ENCODE peak calls at places on chromosomes 4 and X, in six cellular contexts. A is gastrocnemius medialis; T is CD4-positive, alpha-beta memory T cell; U is H1; I is CD8-positive, alpha-beta T cell; L is astrocyte. G is an unnamed sample.

GRCh38 chrX:142036111-142036510 is 132.4 kb downstream of the MAGEC1 start:
- DNase-seq in L (peak; percentile 48), U (no peak), I (no peak), T (no peak), A (no peak), G (no peak)

GRCh38 chr4:76590847-76591281 is 155.8 kb downstream of the SHROOM3 start:
- DNase-seq in L (peak; percentile 82), A (no peak), I (no peak), U (no peak), T (no peak), G (no peak)

GRCh38 chr4:154049457-154050181 is 260.7 kb upstream of the SFRP2 start:
- DNase-seq in U (peak; percentile 65), T (no peak), A (peak; percentile 39), I (no peak), L (peak; percentile 39), G (no peak)

GRCh38 chrX:19798423-19798822 is 89.0 kb downstream of the SH3KBP1 start:
- DNase-seq in I (no peak), A (no peak), L (no peak), U (no peak), T (no peak), G (no peak)

GRCh38 chrX:118807151-118808017 is 16.2 kb upstream of the ZCCHC12 start:
- DNase-seq in L (peak; percentile 18), U (no peak), A (peak; percentile 29), I (no peak), T (peak; percentile 20), G (no peak)

GRCh38 chr4:77773101-77773500 is 46.1 kb downstream of the CNOT6L start:
- DNase-seq in I (no peak), L (no peak), A (no peak), U (no peak), T (no peak), G (no peak)

GRCh38 chr4:90660672-90661071 is 533.5 kb downstream of the CCSER1 start:
- DNase-seq in L (no peak), T (no peak), U (no peak), I (no peak), A (no peak), G (no peak)

GRCh38 chr4:72496119-72496518 is 72.9 kb downstream of the ADAMTS3 start:
- DNase-seq in L (peak; percentile 33), T (no peak), A (no peak), U (no peak), I (no peak), G (no peak)

DNA sequence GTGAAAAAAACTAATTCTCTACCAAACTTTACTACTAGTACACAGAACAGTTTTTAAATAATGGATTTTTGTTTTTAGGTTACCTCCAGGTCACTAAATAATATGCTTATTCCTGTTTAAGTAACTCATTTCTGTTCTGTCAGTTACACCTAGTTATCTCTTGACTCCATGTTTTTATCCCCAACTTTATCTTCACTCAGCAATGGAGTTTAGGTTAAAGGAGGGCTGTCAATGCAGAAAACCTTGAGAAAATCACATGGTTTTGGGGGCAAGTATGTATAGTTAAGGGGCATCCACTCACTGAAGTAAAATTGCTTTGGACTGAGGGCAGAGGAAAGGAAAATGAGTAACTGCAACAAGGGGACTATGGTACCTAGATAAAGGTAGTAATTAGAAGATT is 87.1 kb downstream of the UBE2K start:
- DNase-seq in A (no peak), U (no peak), I (no peak), T (no peak), L (no peak), G (no peak)
- H3K4me1 ChIP-seq in A (no peaks in the 10 kb centered on the region), U (no peaks in the 10 kb centered on the region), I (no peaks in the 10 kb centered on the region), T (no peaks in the 10 kb centered on the region), L (no peaks in the 10 kb centered on the region), G (no peaks in the 10 kb centered on the region)

DNA sequence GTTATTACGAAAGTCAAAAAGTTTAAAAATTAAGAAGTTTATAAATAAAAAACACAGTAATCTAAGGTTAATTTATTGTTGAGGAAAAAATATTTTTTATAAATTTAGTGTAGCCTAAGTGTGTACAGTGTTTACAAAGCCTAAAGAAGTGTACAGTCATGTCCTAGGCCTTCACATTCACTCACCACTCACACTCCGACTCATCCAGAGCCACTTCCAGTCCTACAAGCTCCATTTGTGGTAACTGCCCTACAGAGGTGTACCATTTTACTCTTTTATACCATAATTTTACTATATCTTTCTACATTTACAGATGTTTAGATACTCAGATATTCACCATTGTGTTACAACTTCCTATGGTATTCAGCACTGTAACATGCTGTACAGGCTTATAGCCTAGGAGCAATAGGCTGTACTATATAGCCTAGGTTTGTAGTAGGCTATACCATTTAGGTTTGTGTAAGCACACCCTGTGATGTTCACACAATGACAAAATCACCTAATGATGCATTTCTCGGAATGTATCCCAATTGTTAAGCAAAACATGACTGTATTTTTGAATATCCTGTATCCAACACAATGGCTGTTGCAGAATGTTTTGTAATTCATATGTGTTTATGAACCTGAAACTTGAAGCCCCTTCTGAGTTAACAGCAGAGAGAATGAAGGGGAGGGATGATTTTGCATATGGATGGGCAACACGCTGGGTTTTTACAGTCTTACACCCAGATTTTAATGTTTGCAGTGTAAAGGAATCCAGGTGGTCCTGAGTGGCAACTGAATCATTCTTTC is 3.1 kb downstream of the PPBP start:
- DNase-seq in U (no peak), L (no peak), A (no peak), T (no peak), I (no peak), G (no peak)
- H3K27ac ChIP-seq in U (peak overlapping the region; percentile 62), L (no peak overlapping the region), A (no peak overlapping the region), T (no peak overlapping the region), I (no peak overlapping the region), G (no peak overlapping the region)

DNA sequence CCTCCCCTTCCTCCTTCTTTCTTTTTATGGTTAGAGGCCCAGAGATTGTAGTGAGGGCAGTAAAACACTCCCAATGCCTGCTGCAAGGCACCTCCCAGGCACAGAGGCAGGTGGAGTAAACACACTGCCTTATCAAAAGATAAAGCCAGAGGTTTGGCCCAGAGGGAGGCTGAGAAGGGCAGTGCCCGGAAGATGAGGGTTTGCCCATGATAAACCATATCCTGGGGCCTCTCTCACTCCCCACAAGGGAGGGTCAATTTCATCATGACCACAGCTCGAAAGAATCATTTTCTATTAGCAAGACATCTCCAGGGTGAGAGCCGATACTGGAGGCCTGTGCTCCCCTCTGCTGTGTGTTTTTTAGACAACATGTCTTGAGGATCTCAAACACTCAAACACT is 98.5 kb upstream of the FAM9C start:
- DNase-seq in A (no peak), T (no peak), L (no peak), U (no peak), I (no peak), G (no peak)
- H3K9me3 ChIP-seq in A (no peaks in the 10 kb centered on the region), T (no peaks in the 10 kb centered on the region), L (no peaks in the 10 kb centered on the region), U (peaks cover 26% of the 10 kb centered on the region), I (no peaks in the 10 kb centered on the region), G (no peaks in the 10 kb centered on the region)

GRCh38 chr4:145538636-145539035 is 57.0 kb downstream of the SMAD1 start:
- DNase-seq in I (no peak), U (no peak), L (no peak), T (no peak), A (no peak), G (no peak)

GRCh38 chr4:145536044-145536443 is 54.4 kb downstream of the SMAD1 start:
- DNase-seq in T (no peak), I (no peak), L (no peak), A (no peak), U (no peak), G (no peak)

GRCh38 chr4:145540235-145540634 is 58.6 kb downstream of the SMAD1 start:
- DNase-seq in U (no peak), L (no peak), T (no peak), I (no peak), A (no peak), G (no peak)

GRCh38 chr4:145541266-145541770 is 59.7 kb downstream of the SMAD1 start:
- DNase-seq in U (no peak), T (no peak), L (no peak), I (no peak), A (no peak), G (no peak)

DNA sequence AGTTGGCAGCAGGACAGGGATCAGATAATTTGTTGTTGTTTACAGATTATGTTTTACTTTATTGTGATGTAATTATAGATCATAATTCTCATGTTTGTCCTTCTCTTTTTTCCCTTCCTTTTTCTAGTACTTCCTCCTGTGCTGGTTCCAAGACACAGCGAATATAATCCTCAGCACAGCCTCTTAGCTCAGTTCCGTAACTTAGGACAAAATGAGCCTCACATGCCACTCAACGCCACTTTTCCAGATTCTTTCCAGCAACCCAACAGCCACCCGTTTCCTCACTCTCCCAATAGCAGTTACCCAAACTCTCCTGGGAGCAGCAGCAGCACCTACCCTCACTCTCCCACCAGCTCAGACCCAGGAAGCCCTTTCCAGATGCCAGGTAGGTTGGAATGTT is 58.0 kb downstream of the SMAD1 start:
- DNase-seq in L (no peak), U (no peak), T (no peak), I (no peak), A (no peak), G (no peak)
- H3K4me1 ChIP-seq in L (peaks cover 1% of the 10 kb centered on the region), U (no peaks in the 10 kb centered on the region), T (no peaks in the 10 kb centered on the region), I (no peaks in the 10 kb centered on the region), A (peaks cover 34% of the 10 kb centered on the region), G (no peaks in the 10 kb centered on the region)